ENCODE peak calls at places on chromosomes 5 and 9, in seven cellular contexts. R is CD8-positive, alpha-beta memory T cell; Z is aorta; K is spleen; E is heart right ventricle; T is small intestine; I is endodermal cell. V is an unnamed sample.

GRCh38 chr5:123264399-123264798 is 158.8 kb downstream of the CEP120 start:
- DNase-seq in T (no peak), E (no peak), R (no peak), I (no peak), K (no peak), Z (no peak), V (no peak)

GRCh38 chr5:2030131-2030530 is 147.4 kb upstream of the IRX4 start:
- DNase-seq in Z (no peak), E (no peak), T (no peak), K (no peak), R (no peak), I (peak; percentile 15), V (no peak)

GRCh38 chr9:84261082-84261746 is 79.3 kb downstream of the SLC28A3 start:
- DNase-seq in T (peak; percentile 88), K (peak; percentile 91), I (peak; percentile 93), R (peak; percentile 10), E (peak; percentile 82), Z (peak; percentile 82), V (peak; percentile 6)

GRCh38 chr9:127572961-127573727 is 38.9 kb upstream of the STXBP1 start:
- DNase-seq in K (no peak), I (no peak), T (no peak), Z (no peak), R (no peak), E (no peak), V (no peak)

GRCh38 chr9:1722404-1722803 is 292.7 kb upstream of the SMARCA2 start:
- DNase-seq in E (no peak), T (peak; percentile 7), K (no peak), I (peak; percentile 70), R (no peak), Z (no peak), V (no peak)

GRCh38 chr5:146878471-146879172 is at the start of gene PPP2R2B:
- DNase-seq in K (peak; percentile 88), R (peak; percentile 56), I (peak; percentile 90), T (peak; percentile 26), Z (peak; percentile 78), E (peak; percentile 34), V (no peak)

GRCh38 chr9:105681724-105682123 is 12.6 kb upstream of the TMEM38B start:
- DNase-seq in T (no peak), E (no peak), I (no peak), Z (no peak), K (no peak), R (no peak), V (no peak)

GRCh38 chr9:111851536-111851935 is 45.1 kb upstream of the UGCG start:
- DNase-seq in E (no peak), Z (no peak), K (no peak), T (peak; percentile 28), R (no peak), I (no peak), V (no peak)

GRCh38 chr5:158485604-158486081 is 614.1 kb downstream of the EBF1 start:
- DNase-seq in K (no peak), R (no peak), Z (peak; percentile 66), I (no peak), T (no peak), E (no peak), V (no peak)

GRCh38 chr5:39503148-39503547 is 78.4 kb upstream of the DAB2 start:
- DNase-seq in R (no peak), K (no peak), E (no peak), I (no peak), Z (no peak), T (no peak), V (no peak)

GRCh38 chr9:72667181-72667580 is 145.8 kb downstream of the TMC1 start:
- DNase-seq in T (no peak), I (no peak), R (no peak), K (no peak), E (no peak), Z (no peak), V (no peak)

GRCh38 chr5:135332519-135333150 is 66.4 kb downstream of the MACROH2A1 start:
- DNase-seq in Z (no peak), K (no peak), T (peak; percentile 67), R (no peak), E (no peak), I (no peak), V (peak; percentile 28)

GRCh38 chr9:17906204-17906840 is 327.5 kb downstream of the SH3GL2 start:
- DNase-seq in K (no peak), Z (peak; percentile 64), E (peak; percentile 18), R (no peak), I (peak; percentile 85), T (no peak), V (no peak)

GRCh38 chr5:144798595-144798994 is 627.9 kb downstream of the KCTD16 start:
- DNase-seq in R (no peak), E (no peak), Z (no peak), T (no peak), I (no peak), K (no peak), V (no peak)

GRCh38 chr5:153881687-153882086 is 157.0 kb downstream of the FAM114A2 start:
- DNase-seq in E (no peak), R (no peak), I (no peak), K (no peak), T (no peak), Z (no peak), V (no peak)

GRCh38 chr9:76650692-76651091 is 113.5 kb upstream of the PCA3 start:
- DNase-seq in I (peak; percentile 80), R (no peak), T (peak; percentile 32), E (no peak), Z (no peak), K (no peak), V (no peak)

GRCh38 chr5:60382761-60383160 is 317.2 kb downstream of the DEPDC1B start:
- DNase-seq in E (no peak), T (peak; percentile 38), R (no peak), K (no peak), I (no peak), Z (no peak), V (peak; percentile 14)

GRCh38 chr9:76135902-76136301 is 245.4 kb downstream of the PCSK5 start:
- DNase-seq in T (no peak), R (no peak), E (no peak), I (no peak), K (no peak), Z (no peak), V (no peak)

GRCh38 chr5:170643591-170643990 is 139.8 kb downstream of the KCNIP1 start:
- DNase-seq in Z (no peak), E (no peak), I (peak; percentile 6), R (no peak), T (no peak), K (no peak), V (no peak)

GRCh38 chr5:113201715-113202114 is 225.1 kb downstream of the DCP2 start:
- DNase-seq in T (no peak), I (peak; percentile 49), K (no peak), Z (no peak), R (no peak), E (no peak), V (peak; percentile 64)

GRCh38 chr5:105767265-105767664 is 1903.5 kb downstream of the EFNA5 start:
- DNase-seq in K (no peak), Z (no peak), T (no peak), I (no peak), R (no peak), E (no peak), V (no peak)

GRCh38 chr5:76294573-76294972 is 108.5 kb upstream of the IQGAP2 start:
- DNase-seq in T (no peak), E (no peak), Z (no peak), K (no peak), I (no peak), R (no peak), V (no peak)

GRCh38 chr9:83957029-83957513 is 22.9 kb downstream of the HNRNPK start:
- DNase-seq in T (peak; percentile 54), K (no peak), E (no peak), R (no peak), Z (no peak), I (no peak), V (no peak)

GRCh38 chr5:101664071-101664791 is 631.9 kb downstream of the SLCO4C1 start:
- DNase-seq in R (no peak), I (no peak), E (no peak), K (no peak), T (no peak), Z (no peak), V (no peak)

GRCh38 chr5:75020016-75020656 is 32.2 kb downstream of the GCNT4 start:
- DNase-seq in T (peak; percentile 21), Z (no peak), K (no peak), E (no peak), R (no peak), I (no peak), V (no peak)

GRCh38 chr5:81250004-81250403 is 16.9 kb downstream of the CKMT2 start:
- DNase-seq in K (no peak), Z (no peak), I (no peak), R (no peak), E (no peak), T (no peak), V (no peak)

GRCh38 chr5:141878186-141878770 is at the start of gene PCDH1:
- DNase-seq in K (peak; percentile 82), E (peak; percentile 55), I (no peak), R (no peak), T (peak; percentile 63), Z (no peak), V (no peak)

GRCh38 chr9:111936391-111936790 is 39.8 kb downstream of the UGCG start:
- DNase-seq in E (no peak), R (no peak), T (no peak), I (no peak), K (no peak), Z (no peak), V (no peak)

GRCh38 chr9:98132158-98132557 is 13.1 kb upstream of the TRIM14 start:
- DNase-seq in Z (no peak), K (no peak), I (no peak), T (no peak), E (no peak), R (no peak), V (no peak)
- H3K27ac ChIP-seq in Z (no peak overlapping the region), K (no peak overlapping the region), I (no peak overlapping the region), T (no peak overlapping the region), E (no peak overlapping the region), R (no peak overlapping the region), V (no peak overlapping the region)

GRCh38 chr9:136248951-136249880 is 3.6 kb upstream of the QSOX2 start:
- DNase-seq in Z (no peak), T (no peak), I (no peak), E (no peak), K (no peak), R (no peak), V (no peak)
- H3K27ac ChIP-seq in Z (no peak overlapping the region), T (no peak overlapping the region), I (no peak overlapping the region), E (no peak overlapping the region), K (no peak overlapping the region), R (no peak overlapping the region), V (peak overlapping the region; percentile 9)

GRCh38 chr9:125476645-125477044 is 215.0 kb downstream of the GAPVD1 start:
- DNase-seq in K (no peak), R (no peak), T (no peak), I (no peak), E (no peak), Z (no peak), V (no peak)
- H3K27ac ChIP-seq in K (no peak overlapping the region), R (peak overlapping the region; percentile 17), T (no peak overlapping the region), I (no peak overlapping the region), E (no peak overlapping the region), Z (no peak overlapping the region), V (no peak overlapping the region)

GRCh38 chr9:95507456-95508241 is 9.1 kb downstream of the PTCH1 start:
- DNase-seq in E (peak; percentile 42), K (no peak), T (peak; percentile 62), R (peak; percentile 14), I (peak; percentile 83), Z (peak; percentile 63), V (no peak)
- H3K27ac ChIP-seq in E (peak overlapping the region; percentile 94), K (peak overlapping the region; percentile 88), T (peak overlapping the region; percentile 28), R (peak overlapping the region; percentile 66), I (peak overlapping the region; percentile 68), Z (peak overlapping the region; percentile 48), V (peak overlapping the region; percentile 94)

V was measured in SK-N-MC.